ENCODE peak calls at places on chromosomes 5 and 9, in four cellular contexts. Z is GM13977, W is mucosa of descending colon, P is kidney. U is an unnamed sample.

GRCh38 chr9:98521141-98521540 is 187.6 kb downstream of the GABBR2 start:
- DNase-seq in P (no peak), Z (no peak), W (no peak), U (no peak)

GRCh38 chr9:137665697-137666504 is 47.1 kb downstream of the EHMT1 start:
- DNase-seq in Z (no peak), P (peak; percentile 75), W (no peak), U (no peak)

GRCh38 chr5:127938746-127939145 is 144.8 kb upstream of the SLC12A2 start:
- DNase-seq in P (no peak), W (no peak), Z (no peak), U (no peak)

GRCh38 chr9:121814594-121814993 is 163.2 kb downstream of the DAB2IP start:
- DNase-seq in W (no peak), P (no peak), Z (no peak), U (no peak)

GRCh38 chr9:104765138-104765537 is 1.2 kb downstream of the NIPSNAP3B start:
- DNase-seq in Z (no peak), W (no peak), P (no peak), U (no peak)

GRCh38 chr5:40654377-40655006 is 25.2 kb upstream of the PTGER4 start:
- DNase-seq in P (no peak), W (no peak), Z (no peak), U (no peak)

GRCh38 chr9:35972093-35972492 is 14.1 kb upstream of the OR2S2 start:
- DNase-seq in P (no peak), Z (no peak), W (no peak), U (no peak)

GRCh38 chr5:6831678-6832077 is 118.4 kb downstream of the TENT4A start:
- DNase-seq in W (no peak), P (no peak), Z (no peak), U (no peak)

GRCh38 chr5:20601678-20602100 is 613.7 kb upstream of the CDH18 start:
- DNase-seq in W (no peak), P (no peak), Z (no peak), U (no peak)

GRCh38 chr5:82265052-82265451 is 13.1 kb downstream of the RPS23 start:
- DNase-seq in W (no peak), P (no peak), Z (no peak), U (no peak)

GRCh38 chr9:86735772-86736458 is 211.4 kb downstream of the GAS1 start:
- DNase-seq in P (no peak), Z (no peak), W (no peak), U (no peak)

GRCh38 chr5:34483442-34484033 is 172.6 kb upstream of the RAI14 start:
- DNase-seq in P (no peak), W (no peak), Z (no peak), U (no peak)

GRCh38 chr5:116696356-116696755 is 121.7 kb upstream of the SEMA6A start:
- DNase-seq in W (no peak), P (no peak), Z (peak; percentile 25), U (no peak)

GRCh38 chr5:161960314-161960713 is 107.3 kb upstream of the GABRG2 start:
- DNase-seq in Z (no peak), P (no peak), W (no peak), U (no peak)

GRCh38 chr5:61991426-61991825 is 314.6 kb upstream of the KIF2A start:
- DNase-seq in Z (no peak), W (no peak), P (no peak), U (no peak)

GRCh38 chr5:100550531-100551036 is 15.4 kb downstream of the FAM174A start:
- DNase-seq in P (no peak), Z (peak; percentile 3), W (no peak), U (no peak)

GRCh38 chr9:72882117-72882775 is 70.6 kb downstream of the ALDH1A1 start:
- DNase-seq in W (no peak), P (no peak), Z (no peak), U (no peak)

GRCh38 chr9:7481570-7481969 is 318.0 kb downstream of the DMAC1 start:
- DNase-seq in Z (no peak), P (no peak), W (no peak), U (no peak)

GRCh38 chr5:68550031-68550430 is 334.5 kb downstream of the PIK3R1 start:
- DNase-seq in P (no peak), W (no peak), Z (no peak), U (no peak)

GRCh38 chr5:56725709-56726108 is 89.6 kb upstream of the MAP3K1 start:
- DNase-seq in P (no peak), Z (no peak), W (no peak), U (no peak)

GRCh38 chr5:83270311-83270710 is 193.0 kb downstream of the XRCC4 start:
- DNase-seq in W (no peak), P (no peak), Z (no peak), U (no peak)

GRCh38 chr9:79673614-79674013 is 101.8 kb downstream of the TLE4 start:
- DNase-seq in W (no peak), Z (no peak), P (no peak), U (no peak)

GRCh38 chr9:88587885-88588628 is 53.1 kb downstream of the NXNL2 start:
- DNase-seq in P (no peak), W (no peak), Z (no peak), U (no peak)

GRCh38 chr5:32916648-32917047 is 205.5 kb downstream of the NPR3 start:
- DNase-seq in P (no peak), W (no peak), Z (no peak), U (no peak)

GRCh38 chr9:1005043-1005667 is 28.7 kb downstream of the DMRT3 start:
- DNase-seq in W (no peak), Z (peak; percentile 46), P (no peak), U (no peak)

GRCh38 chr9:79709945-79710674 is 138.3 kb downstream of the TLE4 start:
- DNase-seq in W (no peak), P (no peak), Z (no peak), U (no peak)

DNA sequence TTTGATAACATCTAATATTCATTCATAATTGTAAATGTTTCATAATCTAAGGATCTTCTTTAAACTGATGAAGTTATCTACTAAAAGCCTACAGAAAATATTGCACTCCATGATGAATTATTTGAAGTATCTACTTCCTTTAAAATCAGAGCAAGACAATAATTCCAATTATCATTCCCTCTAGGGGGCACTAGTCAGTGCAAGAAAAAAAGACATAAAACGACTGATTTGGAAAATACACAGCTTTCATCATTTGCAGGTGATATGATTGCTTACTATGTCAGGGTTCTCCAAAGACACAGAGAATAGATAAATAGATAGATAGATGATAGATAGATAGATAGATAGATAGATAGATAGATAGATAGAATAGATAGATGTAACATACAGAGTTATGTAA is 13.5 kb upstream of the GRM6 start:
- DNase-seq in Z (no peak), P (no peak), W (no peak), U (no peak)
- TF ChIP-seq CTCF in Z (no peak), P (no peak), W (no peak), U (no peak)

GRCh38 chr5:119943148-119943547 is 313.8 kb downstream of the FAM170A start:
- DNase-seq in P (no peak), W (no peak), Z (no peak), U (no peak)
- TF ChIP-seq CTCF in P (no peak), W (no peak), Z (no peak), U (no peak)

GRCh38 chr9:131181091-131181681 is 55.8 kb downstream of the NUP214 start:
- DNase-seq in Z (no peak), W (no peak), P (no peak), U (no peak)
- TF ChIP-seq CTCF in Z (peak; percentile 0), W (no peak), P (no peak), U (no peak)

GRCh38 chr5:16345454-16345853 is 120.1 kb downstream of the ZNF622 start:
- DNase-seq in W (no peak), Z (no peak), P (no peak), U (no peak)
- TF ChIP-seq CTCF in W (no peak), Z (no peak), P (no peak), U (no peak)

GRCh38 chr5:103942587-103943186 is 380.1 kb upstream of the NUDT12 start:
- DNase-seq in P (no peak), W (no peak), Z (no peak), U (no peak)
- TF ChIP-seq CTCF in P (no peak), W (no peak), Z (no peak), U (no peak)

GRCh38 chr5:75588666-75589065 is 22.6 kb upstream of the ANKDD1B start:
- DNase-seq in P (no peak), Z (no peak), W (no peak), U (no peak)

GRCh38 chr5:75584641-75585040 is 26.6 kb upstream of the ANKDD1B start:
- DNase-seq in W (no peak), P (no peak), Z (no peak), U (no peak)
- TF ChIP-seq CTCF in W (no peak), P (no peak), Z (no peak), U (no peak)